ENCODE peak calls at places on chromosome 3, in four cellular contexts. One of them, this sample, is unnamed.

GRCh38 chr3:126358816-126359181 is 1.6 kb upstream of the KLF15 start:
- DNase-seq in neural progenitor cell: no peak
- DNase-seq in erythroblast: no peak
- DNase-seq in RCC 7860: no peak
- DNase-seq in this sample: no peak

GRCh38 chr3:187742351-187743171 is 2.7 kb downstream of the BCL6 start:
- DNase-seq in neural progenitor cell: no peak
- DNase-seq in erythroblast: peak
- DNase-seq in RCC 7860: no peak
- DNase-seq in this sample: no peak

GRCh38 chr3:122728756-122729514 is 48.3 kb downstream of the PARP14 start:
- DNase-seq in neural progenitor cell: no peak
- DNase-seq in erythroblast: no peak
- DNase-seq in RCC 7860: no peak
- DNase-seq in this sample: no peak

GRCh38 chr3:132787616-132788015 is 65.4 kb upstream of the NPHP3 start:
- DNase-seq in neural progenitor cell: no peak
- DNase-seq in erythroblast: peak
- DNase-seq in RCC 7860: no peak
- DNase-seq in this sample: peak

GRCh38 chr3:6679510-6679909 is 181.4 kb upstream of the GRM7 start:
- DNase-seq in neural progenitor cell: no peak
- DNase-seq in erythroblast: no peak
- DNase-seq in RCC 7860: no peak
- DNase-seq in this sample: no peak

GRCh38 chr3:134927596-134927995 is 132.5 kb downstream of the EPHB1 start:
- DNase-seq in neural progenitor cell: no peak
- DNase-seq in erythroblast: no peak
- DNase-seq in RCC 7860: no peak
- DNase-seq in this sample: no peak

GRCh38 chr3:64408770-64409169 is 183.5 kb upstream of the PRICKLE2 start:
- DNase-seq in neural progenitor cell: no peak
- DNase-seq in erythroblast: no peak
- DNase-seq in RCC 7860: no peak
- DNase-seq in this sample: no peak

GRCh38 chr3:41740374-41740773 is 221.5 kb downstream of the ULK4 start:
- DNase-seq in neural progenitor cell: no peak
- DNase-seq in erythroblast: no peak
- DNase-seq in RCC 7860: no peak
- DNase-seq in this sample: peak

GRCh38 chr3:70053293-70053692 is 53.8 kb downstream of the SAMMSON start:
- DNase-seq in neural progenitor cell: no peak
- DNase-seq in erythroblast: no peak
- DNase-seq in RCC 7860: no peak
- DNase-seq in this sample: no peak

GRCh38 chr3:173066044-173066679 is 74.9 kb downstream of the SPATA16 start:
- DNase-seq in neural progenitor cell: peak
- DNase-seq in erythroblast: peak
- DNase-seq in RCC 7860: no peak
- DNase-seq in this sample: peak

GRCh38 chr3:79175870-79176269 is 591.9 kb downstream of the ROBO1 start:
- DNase-seq in neural progenitor cell: no peak
- DNase-seq in erythroblast: no peak
- DNase-seq in RCC 7860: no peak
- DNase-seq in this sample: no peak

GRCh38 chr3:12252859-12253258 is 36.0 kb upstream of the PPARG start:
- DNase-seq in neural progenitor cell: no peak
- DNase-seq in erythroblast: no peak
- DNase-seq in RCC 7860: no peak
- DNase-seq in this sample: no peak

GRCh38 chr3:107598926-107599754 is 76.4 kb downstream of the BBX start:
- DNase-seq in neural progenitor cell: peak
- DNase-seq in erythroblast: peak
- DNase-seq in RCC 7860: peak
- DNase-seq in this sample: peak

GRCh38 chr3:139110072-139110830 is 65.6 kb upstream of the PRR23C start:
- DNase-seq in neural progenitor cell: no peak
- DNase-seq in erythroblast: no peak
- DNase-seq in RCC 7860: no peak
- DNase-seq in this sample: peak

GRCh38 chr3:141331370-141332318 is 36.7 kb upstream of the ZBTB38 start:
- DNase-seq in neural progenitor cell: no peak
- DNase-seq in erythroblast: peak
- DNase-seq in RCC 7860: peak
- DNase-seq in this sample: no peak

GRCh38 chr3:160052385-160053047 is 63.9 kb downstream of the IL12A start:
- DNase-seq in neural progenitor cell: no peak
- DNase-seq in erythroblast: no peak
- DNase-seq in RCC 7860: peak
- DNase-seq in this sample: no peak

GRCh38 chr3:128950223-128950938 is 43.5 kb downstream of the CFAP92 start:
- DNase-seq in neural progenitor cell: peak
- DNase-seq in erythroblast: peak
- DNase-seq in RCC 7860: no peak
- DNase-seq in this sample: peak

GRCh38 chr3:131804565-131805133 is 230.2 kb downstream of the CPNE4 start:
- DNase-seq in neural progenitor cell: no peak
- DNase-seq in erythroblast: peak
- DNase-seq in RCC 7860: no peak
- DNase-seq in this sample: peak

This sample was measured in NCI-H82.